ENCODE peak calls at places on chromosomes 4 and X, in nine cellular contexts. K is HCT116, G is OCI-LY7, W is GM23338, Q is SK-N-SH, A is hepatocyte, I is PC-3, L is GM23248, U is MM.1S. J is an unnamed sample.

GRCh38 chrX:17635231-17635630 is 102.1 kb upstream of the SCML1 start:
- DNase-seq in Q (no peak), K (no peak), W (peak), A (peak), L (no peak), U (no peak), G (no peak), I (no peak), J (peak)

GRCh38 chr4:5307928-5308327 is 256.6 kb downstream of the STK32B start:
- DNase-seq in I (peak), W (peak), G (no peak), L (no peak), Q (no peak), K (no peak), U (no peak), A (no peak), J (no peak)

GRCh38 chr4:33052241-33052640 is 2332.1 kb downstream of the PCDH7 start:
- DNase-seq in W (no peak), G (no peak), K (no peak), U (no peak), Q (no peak), L (no peak), A (no peak), I (no peak), J (no peak)

GRCh38 chr4:71664366-71664765 is 119.5 kb downstream of the GC start:
- DNase-seq in U (no peak), K (no peak), A (no peak), W (no peak), G (no peak), Q (no peak), I (no peak), L (no peak), J (no peak)

GRCh38 chr4:138255917-138256597 is 13.9 kb upstream of the SLC7A11 start:
- DNase-seq in Q (no peak), K (no peak), W (no peak), L (no peak), I (no peak), U (no peak), A (peak), G (no peak), J (no peak)

GRCh38 chr4:38002451-38003071 is 42.4 kb downstream of the PTTG2 start:
- DNase-seq in Q (no peak), K (no peak), U (no peak), I (peak), G (no peak), A (no peak), L (peak), W (peak), J (peak)

GRCh38 chrX:49884290-49884862 is 5.1 kb downstream of the USP27X start:
- DNase-seq in I (peak), K (peak), G (peak), L (peak), W (peak), A (peak), U (peak), Q (peak), J (peak)

GRCh38 chr4:119211856-119212250 is 660 bp upstream of the USP53 start:
- DNase-seq in G (peak), U (peak), W (no peak), K (no peak), A (no peak), Q (no peak), I (no peak), L (peak), J (no peak)

GRCh38 chr4:38523524-38524448 is 140.2 kb upstream of the KLF3 start:
- DNase-seq in Q (no peak), G (no peak), L (no peak), U (peak), W (no peak), I (no peak), A (no peak), K (no peak), J (no peak)

GRCh38 chr4:32000846-32001488 is 1280.8 kb downstream of the PCDH7 start:
- DNase-seq in A (no peak), I (no peak), U (no peak), Q (no peak), G (no peak), W (peak), K (no peak), L (no peak), J (no peak)

GRCh38 chr4:153438916-153439756 is 27.0 kb upstream of the TMEM131L start:
- DNase-seq in A (no peak), W (no peak), U (peak), G (peak), I (no peak), L (no peak), Q (no peak), K (no peak), J (no peak)

GRCh38 chrX:19747672-19748610 is 139.5 kb downstream of the SH3KBP1 start:
- DNase-seq in A (no peak), L (no peak), W (no peak), Q (no peak), I (no peak), G (peak), U (no peak), K (no peak), J (no peak)

GRCh38 chr4:31045724-31046318 is 325.7 kb downstream of the PCDH7 start:
- DNase-seq in I (peak), G (peak), U (peak), K (no peak), W (peak), L (peak), A (peak), Q (no peak), J (no peak)

GRCh38 chrX:68257015-68257414 is 176.3 kb downstream of the OPHN1 start:
- DNase-seq in G (no peak), K (no peak), L (no peak), Q (no peak), A (no peak), W (no peak), I (peak), U (no peak), J (no peak)

GRCh38 chr4:58553031-58553430 is 1442.8 kb upstream of the IGFBP7 start:
- DNase-seq in L (no peak), K (no peak), W (peak), A (no peak), Q (no peak), U (no peak), G (no peak), I (no peak), J (no peak)

GRCh38 chrX:10341309-10341708 is 184.5 kb downstream of the CLCN4 start:
- DNase-seq in Q (no peak), I (peak), L (no peak), K (no peak), W (no peak), A (no peak), U (no peak), G (no peak), J (no peak)

GRCh38 chrX:7941390-7942042 is 14.3 kb upstream of the PNPLA4 start:
- DNase-seq in Q (no peak), L (peak), U (no peak), G (peak), W (peak), K (no peak), I (peak), A (peak), J (peak)

GRCh38 chr4:141905751-141906150 is 269.4 kb downstream of the IL15 start:
- DNase-seq in Q (no peak), I (peak), W (no peak), G (no peak), K (no peak), U (no peak), L (peak), A (no peak), J (no peak)

GRCh38 chrX:20063153-20063552 is 53.6 kb downstream of the MAP7D2 start:
- DNase-seq in W (no peak), G (no peak), L (no peak), K (no peak), A (no peak), I (no peak), U (no peak), Q (no peak), J (no peak)

GRCh38 chr4:123599920-123600394 is 203.4 kb downstream of the SPRY1 start:
- DNase-seq in U (peak), K (no peak), I (no peak), L (peak), A (peak), W (peak), Q (peak), G (peak), J (peak)

GRCh38 chrX:45172890-45173289 is 27.8 kb downstream of the DIPK2B start:
- DNase-seq in I (peak), K (peak), G (no peak), U (no peak), Q (no peak), W (peak), L (peak), A (peak), J (no peak)

GRCh38 chr4:159271857-159272256 is 169.0 kb downstream of the RAPGEF2 start:
- DNase-seq in U (no peak), L (no peak), K (no peak), I (no peak), Q (no peak), G (no peak), A (no peak), W (no peak), J (no peak)

GRCh38 chrX:150558424-150558823 is 10.0 kb upstream of the MTM1 start:
- DNase-seq in L (no peak), K (no peak), Q (no peak), G (no peak), U (no peak), A (no peak), I (no peak), W (no peak), J (peak)
- H3K4me3 ChIP-seq in L (no peak), K (no peak), Q (no peak), G (no peak), U (no peak), A (no peak), I (no peak), W (no peak), J (peak)

GRCh38 chr4:10873809-10874208 is 189.2 kb upstream of the CLNK start:
- DNase-seq in Q (no peak), U (no peak), I (no peak), G (no peak), K (no peak), A (no peak), L (no peak), W (no peak), J (no peak)

GRCh38 chr4:10878861-10879260 is 194.3 kb upstream of the CLNK start:
- DNase-seq in G (no peak), I (no peak), W (no peak), U (no peak), K (no peak), L (no peak), A (no peak), Q (no peak), J (no peak)

GRCh38 chr4:10875144-10875799 is 190.7 kb upstream of the CLNK start:
- DNase-seq in W (no peak), I (no peak), G (no peak), L (no peak), K (no peak), Q (no peak), A (no peak), U (no peak), J (no peak)

DNA sequence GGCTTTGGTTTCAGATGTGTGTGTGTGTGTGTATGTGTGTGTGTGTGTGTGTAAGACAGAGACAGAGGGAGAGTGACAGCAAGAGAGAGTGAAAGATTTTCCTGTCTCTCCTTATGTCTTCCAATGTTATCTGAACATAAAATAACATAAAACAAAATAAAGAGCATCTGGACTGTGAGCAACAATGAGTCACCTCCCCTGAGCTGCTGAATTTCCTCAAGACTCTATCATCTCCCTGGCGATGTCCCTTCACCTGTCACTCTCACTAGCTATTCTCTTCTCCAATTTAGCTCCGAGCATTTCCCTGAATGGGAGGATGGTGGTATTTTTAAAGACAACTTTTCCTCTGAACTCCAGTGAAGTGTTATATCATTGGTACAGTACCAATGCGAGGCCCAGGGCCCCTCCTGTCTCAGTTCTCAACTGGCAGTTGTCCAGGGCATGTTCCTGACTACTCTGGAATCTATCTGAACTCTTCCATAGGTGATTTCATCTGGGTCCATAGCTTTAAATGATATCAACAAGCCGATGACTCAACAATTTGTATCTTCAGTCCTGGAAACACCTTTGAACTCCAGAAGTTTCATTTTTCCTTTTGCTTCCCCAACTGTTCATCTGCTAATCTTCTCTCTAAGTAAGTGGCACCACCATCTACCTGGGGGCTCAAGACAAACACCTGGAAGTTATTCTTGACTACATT is 195.0 kb upstream of the CLNK start:
- DNase-seq in U (no peak), Q (no peak), W (no peak), L (peak), K (no peak), I (peak), A (peak), G (no peak), J (no peak)
- TF ChIP-seq EZH2phosphoT487 in U (no peak), Q (no peak), W (no peak), L (no peak), K (no peak), I (no peak), A (no peak), G (no peak), J (no peak)

GRCh38 chr4:53923921-53924320 is 140.5 kb downstream of the CHIC2 start:
- DNase-seq in G (no peak), W (no peak), L (no peak), K (no peak), U (no peak), I (peak), Q (no peak), A (no peak), J (no peak)

GRCh38 chr4:53919605-53920004 is 144.8 kb downstream of the CHIC2 start:
- DNase-seq in I (no peak), U (no peak), W (no peak), Q (no peak), A (no peak), K (no peak), L (peak), G (no peak), J (no peak)

GRCh38 chr4:53920883-53921282 is 143.5 kb downstream of the CHIC2 start:
- DNase-seq in G (no peak), K (no peak), I (no peak), A (no peak), L (no peak), U (no peak), W (no peak), Q (no peak), J (no peak)

GRCh38 chr4:53920116-53920515 is 144.3 kb downstream of the CHIC2 start:
- DNase-seq in U (no peak), G (no peak), I (peak), L (peak), Q (no peak), A (no peak), K (no peak), W (peak), J (no peak)

GRCh38 chr4:53921856-53922255 is 142.5 kb downstream of the CHIC2 start:
- DNase-seq in Q (no peak), I (no peak), L (no peak), A (no peak), G (no peak), K (no peak), W (no peak), U (no peak), J (no peak)
- H3K4me3 ChIP-seq in Q (no peak), I (no peak), L (no peak), A (no peak), G (no peak), K (no peak), W (no peak), U (no peak), J (no peak)

GRCh38 chr4:2256156-2256731 is 5.7 kb downstream of the MXD4 start:
- DNase-seq in A (no peak), G (no peak), L (no peak), W (no peak), I (no peak), U (no peak), K (no peak), Q (peak), J (no peak)

GRCh38 chr4:2258091-2259035 is 3.5 kb downstream of the MXD4 start:
- DNase-seq in Q (peak), K (no peak), G (no peak), U (no peak), W (no peak), I (no peak), L (no peak), A (no peak), J (no peak)

GRCh38 chr4:2255501-2256155 is 6.3 kb downstream of the MXD4 start:
- DNase-seq in W (peak), Q (peak), L (no peak), U (no peak), G (no peak), K (no peak), I (no peak), A (peak), J (no peak)

GRCh38 chr4:2257361-2258001 is 4.4 kb downstream of the MXD4 start:
- DNase-seq in W (no peak), I (no peak), G (no peak), Q (peak), A (no peak), U (no peak), L (no peak), K (no peak), J (no peak)

DNA sequence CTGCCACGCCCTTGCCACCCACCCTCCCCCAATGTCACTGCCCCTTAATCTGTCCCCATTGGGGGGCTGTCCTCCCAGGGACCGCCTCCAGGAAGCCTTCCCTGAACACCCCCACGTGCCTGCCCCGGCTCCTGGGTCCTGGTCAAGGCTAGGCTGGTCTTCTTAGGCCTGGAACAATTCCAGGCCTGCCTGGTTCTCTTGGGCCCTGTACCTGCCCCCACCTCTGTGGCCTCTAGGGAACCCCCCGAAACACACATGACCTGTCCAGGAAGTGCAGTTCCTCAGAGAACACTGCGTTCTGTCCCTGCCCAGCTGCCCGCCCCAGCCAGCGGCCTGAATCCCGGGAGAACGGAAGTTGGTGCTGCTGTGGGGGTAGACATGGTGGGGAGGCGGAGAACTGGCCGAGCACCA is 5.1 kb downstream of the MXD4 start:
- DNase-seq in Q (peak), W (no peak), L (no peak), U (no peak), G (no peak), I (no peak), K (no peak), A (no peak), J (no peak)
- TF ChIP-seq EZH2phosphoT487 in Q (no peak), W (no peak), L (no peak), U (no peak), G (no peak), I (no peak), K (no peak), A (no peak), J (no peak)

GRCh38 chrX:41588271-41588670 is 100.5 kb upstream of the GPR34 start:
- DNase-seq in A (no peak), L (no peak), Q (peak), I (no peak), K (no peak), U (no peak), W (no peak), G (no peak), J (no peak)
- H3K4me3 ChIP-seq in A (no peak), L (no peak), Q (no peak), I (no peak), K (no peak), U (no peak), W (no peak), G (no peak), J (no peak)

DNA sequence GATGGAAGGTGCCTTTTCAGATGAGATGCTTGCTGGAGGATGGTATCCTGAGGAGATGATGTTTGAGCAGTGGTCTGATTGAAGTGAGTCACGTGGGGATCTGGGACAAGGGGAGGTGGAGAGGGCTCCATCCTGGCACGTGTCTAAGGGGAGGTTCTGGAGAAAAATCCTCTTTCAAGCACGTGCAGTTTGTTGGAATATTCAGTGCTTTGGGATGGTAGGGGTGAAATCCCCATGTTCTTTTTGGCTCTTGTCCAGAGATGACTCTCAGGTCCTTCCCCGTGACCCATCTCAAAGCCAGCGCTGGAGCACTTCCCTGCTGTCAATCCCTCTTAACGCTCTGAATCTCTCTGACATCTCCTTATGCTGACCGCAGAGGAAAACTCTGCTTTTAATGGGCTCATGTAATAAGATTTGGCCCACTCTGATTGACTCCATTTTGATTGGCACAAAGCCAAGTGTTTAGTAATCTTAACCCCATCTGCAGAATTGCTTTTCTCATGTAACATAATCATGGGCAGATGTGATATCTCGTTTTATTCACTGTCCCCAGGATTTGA is 10.8 kb upstream of the KLKB1 start:
- DNase-seq in L (peak), K (no peak), A (no peak), Q (peak), U (no peak), G (no peak), I (no peak), W (no peak), J (no peak)
- TF ChIP-seq EZH2phosphoT487 in L (no peak), K (no peak), A (no peak), Q (no peak), U (no peak), G (no peak), I (no peak), W (no peak), J (no peak)